ENCODE peak calls at places on chromosomes 16 and 17, in ten cellular contexts. G is thoracic aorta, K is fibroblast of pulmonary artery, N is HFFc6, W is nephron progenitor cell, J is fibroblast of lung, O is cardiac fibroblast, Z is HCT116, M is astrocyte of the spinal cord, E is GM06990. P is an unnamed sample.

GRCh38 chr17:34862384-34862783 is 98.9 kb downstream of the CCT6B start:
- DNase-seq in O (no peak), Z (no peak), N (no peak), E (no peak), J (no peak), W (no peak), M (no peak), K (no peak), G (no peak), P (no peak)

GRCh38 chr17:40331743-40332641 is 23.0 kb downstream of the RARA start:
- DNase-seq in M (peak; percentile 85), W (no peak), E (no peak), Z (no peak), G (peak; percentile 83), O (peak; percentile 97), J (peak; percentile 69), K (peak; percentile 88), N (no peak), P (no peak)

GRCh38 chr17:64992325-64992802 is 64.2 kb downstream of the GNA13 start:
- DNase-seq in Z (peak; percentile 97), N (peak; percentile 71), K (no peak), O (no peak), W (peak; percentile 13), G (no peak), J (peak; percentile 71), M (peak; percentile 33), E (no peak), P (peak; percentile 93)

GRCh38 chr17:71085238-71086033 is 916.1 kb downstream of the KCNJ2 start:
- DNase-seq in G (no peak), Z (peak; percentile 35), M (no peak), O (no peak), E (no peak), K (peak; percentile 10), W (peak; percentile 65), N (no peak), J (no peak), P (peak; percentile 29)

GRCh38 chr16:3980311-3981111 is 100.0 kb upstream of the CREBBP start:
- DNase-seq in J (peak; percentile 68), E (no peak), Z (no peak), N (peak; percentile 65), M (peak; percentile 84), G (no peak), O (peak; percentile 77), W (no peak), K (peak; percentile 73), P (peak; percentile 31)

GRCh38 chr17:43443381-43443780 is 40.4 kb upstream of the DHX8 start:
- DNase-seq in K (no peak), J (no peak), Z (no peak), O (no peak), G (no peak), M (no peak), N (no peak), E (no peak), W (no peak), P (no peak)

GRCh38 chr16:84828322-84828721 is 8.5 kb downstream of the CRISPLD2 start:
- DNase-seq in W (no peak), Z (no peak), K (no peak), J (no peak), E (no peak), G (no peak), M (no peak), N (no peak), O (no peak), P (no peak)

GRCh38 chr17:61496174-61496956 is 44.1 kb downstream of the TBX4 start:
- DNase-seq in K (no peak), Z (no peak), W (no peak), O (no peak), E (no peak), N (no peak), M (no peak), J (no peak), G (no peak), P (no peak)

GRCh38 chr16:84986102-84986501 is 25.2 kb downstream of the ZDHHC7 start:
- DNase-seq in N (no peak), G (no peak), K (no peak), J (no peak), E (no peak), Z (no peak), M (no peak), W (no peak), O (no peak), P (peak; percentile 22)

GRCh38 chr17:7064248-7064647 is 15.8 kb downstream of the CLEC10A start:
- DNase-seq in K (no peak), O (no peak), G (no peak), M (peak; percentile 65), N (no peak), W (no peak), E (no peak), Z (no peak), J (peak; percentile 79), P (no peak)

GRCh38 chr17:957856-958421 is 21.6 kb downstream of the NXN start:
- DNase-seq in E (no peak), K (no peak), O (no peak), M (no peak), Z (no peak), N (no peak), G (no peak), J (peak; percentile 30), W (no peak), P (no peak)

GRCh38 chr16:78871241-78871640 is 729.3 kb downstream of the MAF start:
- DNase-seq in O (no peak), N (no peak), W (no peak), K (no peak), E (no peak), M (no peak), J (no peak), Z (no peak), G (no peak), P (no peak)

GRCh38 chr16:1123525-1124230 is 27.6 kb upstream of the C1QTNF8 start:
- DNase-seq in G (no peak), W (no peak), E (no peak), Z (no peak), M (no peak), K (no peak), O (no peak), J (no peak), N (no peak), P (no peak)

GRCh38 chr16:22977294-22977697 is 163.3 kb downstream of the HS3ST2 start:
- DNase-seq in J (no peak), W (no peak), Z (peak; percentile 23), M (no peak), N (peak; percentile 34), E (no peak), O (no peak), K (no peak), G (no peak), P (peak; percentile 28)
- TF ChIP-seq CTCF in J (no peak), W (peak; percentile 11), Z (peak; percentile 45), M (no peak), N (peak; percentile 66), E (no peak), O (peak; percentile 22), K (peak; percentile 7), G (no peak), P (peak; percentile 39)

GRCh38 chr17:75492555-75493168 is 22.7 kb downstream of the CASKIN2 start:
- DNase-seq in Z (no peak), E (no peak), K (no peak), N (no peak), W (no peak), G (no peak), O (no peak), M (no peak), J (no peak), P (no peak)
- TF ChIP-seq CTCF in Z (no peak), E (no peak), K (no peak), N (no peak), W (no peak), G (no peak), O (no peak), M (no peak), J (no peak), P (no peak)

DNA sequence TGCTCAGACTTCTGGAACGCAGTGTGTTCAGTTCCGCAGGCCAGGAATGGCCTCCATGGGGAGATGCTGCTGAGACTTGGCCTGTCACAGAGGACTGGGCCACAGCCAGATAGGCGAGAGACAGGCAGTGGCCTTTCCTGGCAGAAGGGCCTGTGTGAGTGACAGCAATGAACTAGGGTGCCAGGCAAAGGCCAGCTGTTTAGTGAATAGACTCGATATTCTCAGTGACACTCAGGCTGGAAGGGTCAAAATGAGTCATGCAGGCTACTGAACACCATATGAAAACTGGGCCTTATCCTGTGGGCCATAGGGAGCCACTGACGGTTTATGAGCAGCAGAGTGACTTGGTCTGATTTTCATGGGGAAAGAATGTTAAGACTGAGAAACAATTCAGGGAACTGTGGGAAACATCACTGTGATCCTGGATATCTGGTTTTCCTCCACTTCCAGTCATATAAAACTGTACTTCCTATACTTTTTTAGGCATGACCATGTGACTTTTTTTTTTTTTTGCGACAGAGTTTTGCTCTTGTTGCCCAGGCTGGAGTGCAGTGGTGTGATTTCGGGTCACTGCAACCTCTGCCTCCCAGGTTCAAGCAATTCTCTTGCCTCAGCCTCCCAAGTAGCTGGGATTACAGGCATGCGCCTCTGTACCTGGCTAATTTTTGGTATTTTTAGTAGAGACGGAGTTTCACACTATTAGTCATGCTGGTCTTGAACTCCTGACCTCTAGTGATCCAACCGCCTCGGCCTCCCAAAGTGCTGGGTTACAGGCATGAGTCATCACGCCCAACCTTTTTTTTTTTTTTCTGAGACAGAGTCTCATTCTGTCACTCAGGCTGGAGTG is 5.2 kb upstream of the NUBP1 start:
- DNase-seq in M (peak; percentile 73), K (peak; percentile 68), O (peak; percentile 84), J (peak; percentile 73), N (peak; percentile 75), Z (peak; percentile 79), W (no peak), G (peak; percentile 45), E (peak; percentile 76), P (peak; percentile 83)
- TF ChIP-seq CTCF in M (no peak), K (no peak), O (no peak), J (no peak), N (no peak), Z (no peak), W (no peak), G (no peak), E (no peak), P (no peak)

GRCh38 chr16:9226924-9227323 is 135.5 kb downstream of the HAPSTR1 start:
- DNase-seq in N (no peak), K (no peak), O (no peak), Z (no peak), J (no peak), M (no peak), W (no peak), E (no peak), G (no peak), P (no peak)

GRCh38 chr16:9219811-9220210 is 128.4 kb downstream of the HAPSTR1 start:
- DNase-seq in Z (no peak), G (no peak), M (no peak), J (no peak), E (no peak), N (no peak), K (no peak), O (no peak), W (no peak), P (no peak)

GRCh38 chr16:9225527-9226316 is 134.3 kb downstream of the HAPSTR1 start:
- DNase-seq in J (no peak), E (no peak), O (no peak), M (no peak), K (peak; percentile 0), W (no peak), N (no peak), Z (peak; percentile 12), G (no peak), P (no peak)
- TF ChIP-seq CTCF in J (peak; percentile 14), E (peak; percentile 52), O (no peak), M (peak; percentile 9), K (peak; percentile 9), W (peak; percentile 45), N (peak; percentile 54), Z (peak; percentile 58), G (no peak), P (no peak)

P was measured in epithelial cell of esophagus.